ENCODE peak calls at places on chromosomes 4 and X, in six cellular contexts. One of them, this sample, is unnamed.

GRCh38 chr4:5866841-5867782 is 25.8 kb downstream of the CRMP1 start:
- DNase-seq in AG09309: no peak
- DNase-seq in cardiac muscle cell: no peak
- DNase-seq in Caki2: no peak
- DNase-seq in T-helper 9 cell: no peak
- DNase-seq in retina: no peak
- DNase-seq in this sample: no peak

GRCh38 chr4:111020961-111021360 is 398.1 kb upstream of the PITX2 start:
- DNase-seq in Caki2: no peak
- DNase-seq in AG09309: no peak
- DNase-seq in retina: no peak
- DNase-seq in T-helper 9 cell: no peak
- DNase-seq in cardiac muscle cell: no peak
- DNase-seq in this sample: no peak

GRCh38 chrX:18353931-18354368 is 538 bp downstream of the SCML2 start:
- DNase-seq in T-helper 9 cell: no peak
- DNase-seq in Caki2: peak
- DNase-seq in AG09309: no peak
- DNase-seq in retina: peak
- DNase-seq in cardiac muscle cell: peak
- DNase-seq in this sample: no peak

GRCh38 chrX:150456466-150456865 is 93.3 kb downstream of the MAMLD1 start:
- DNase-seq in Caki2: no peak
- DNase-seq in T-helper 9 cell: no peak
- DNase-seq in retina: no peak
- DNase-seq in cardiac muscle cell: no peak
- DNase-seq in AG09309: no peak
- DNase-seq in this sample: no peak

GRCh38 chr4:70544279-70544870 is 26.0 kb downstream of the AMTN start:
- DNase-seq in T-helper 9 cell: no peak
- DNase-seq in cardiac muscle cell: peak
- DNase-seq in retina: peak
- DNase-seq in AG09309: no peak
- DNase-seq in Caki2: peak
- DNase-seq in this sample: no peak

GRCh38 chrX:151085207-151085606 is 91.2 kb upstream of the GPR50 start:
- DNase-seq in Caki2: no peak
- DNase-seq in AG09309: no peak
- DNase-seq in cardiac muscle cell: no peak
- DNase-seq in retina: no peak
- DNase-seq in T-helper 9 cell: no peak
- DNase-seq in this sample: no peak

GRCh38 chr4:46270986-46271596 is 118.8 kb downstream of the GABRA2 start:
- DNase-seq in retina: peak
- DNase-seq in T-helper 9 cell: no peak
- DNase-seq in AG09309: no peak
- DNase-seq in Caki2: peak
- DNase-seq in cardiac muscle cell: peak
- DNase-seq in this sample: no peak

GRCh38 chrX:21989415-21989814 is 42.7 kb upstream of the PHEX start:
- DNase-seq in retina: no peak
- DNase-seq in cardiac muscle cell: no peak
- DNase-seq in T-helper 9 cell: no peak
- DNase-seq in Caki2: no peak
- DNase-seq in AG09309: no peak
- DNase-seq in this sample: no peak

GRCh38 chr4:70269674-70270073 is 27.3 kb downstream of the CSN3 start:
- DNase-seq in Caki2: peak
- DNase-seq in cardiac muscle cell: peak
- DNase-seq in T-helper 9 cell: no peak
- DNase-seq in retina: no peak
- DNase-seq in AG09309: no peak
- DNase-seq in this sample: no peak

GRCh38 chr4:2800691-2801596 is 8.1 kb downstream of the SH3BP2 start:
- DNase-seq in T-helper 9 cell: peak
- DNase-seq in AG09309: no peak
- DNase-seq in retina: peak
- DNase-seq in Caki2: peak
- DNase-seq in cardiac muscle cell: peak
- DNase-seq in this sample: no peak

GRCh38 chr4:4333265-4333706 is 43.2 kb downstream of the ZBTB49 start:
- DNase-seq in Caki2: no peak
- DNase-seq in retina: no peak
- DNase-seq in cardiac muscle cell: no peak
- DNase-seq in AG09309: peak
- DNase-seq in T-helper 9 cell: no peak
- DNase-seq in this sample: no peak

GRCh38 chr4:181525641-181526040 is 717.6 kb upstream of the TENM3 start:
- DNase-seq in T-helper 9 cell: no peak
- DNase-seq in Caki2: peak
- DNase-seq in retina: peak
- DNase-seq in AG09309: no peak
- DNase-seq in cardiac muscle cell: peak
- DNase-seq in this sample: no peak

GRCh38 chr4:63211377-63211776 is 1197.9 kb downstream of the TECRL start:
- DNase-seq in retina: no peak
- DNase-seq in cardiac muscle cell: no peak
- DNase-seq in T-helper 9 cell: no peak
- DNase-seq in Caki2: no peak
- DNase-seq in AG09309: no peak
- DNase-seq in this sample: no peak

GRCh38 chr4:8320386-8320750 is 50.8 kb downstream of the HTRA3 start:
- DNase-seq in AG09309: no peak
- DNase-seq in retina: no peak
- DNase-seq in cardiac muscle cell: no peak
- DNase-seq in Caki2: no peak
- DNase-seq in T-helper 9 cell: no peak
- DNase-seq in this sample: no peak

GRCh38 chrX:51395807-51396728 is 63.4 kb downstream of the NUDT10 start:
- DNase-seq in T-helper 9 cell: peak
- DNase-seq in AG09309: no peak
- DNase-seq in retina: peak
- DNase-seq in cardiac muscle cell: peak
- DNase-seq in Caki2: peak
- DNase-seq in this sample: peak

GRCh38 chr4:177128306-177128705 is 181.4 kb upstream of the NEIL3 start:
- DNase-seq in cardiac muscle cell: no peak
- DNase-seq in AG09309: no peak
- DNase-seq in Caki2: no peak
- DNase-seq in retina: no peak
- DNase-seq in T-helper 9 cell: no peak
- DNase-seq in this sample: no peak

GRCh38 chr4:31692407-31692940 is 972.3 kb downstream of the PCDH7 start:
- DNase-seq in Caki2: no peak
- DNase-seq in AG09309: no peak
- DNase-seq in cardiac muscle cell: no peak
- DNase-seq in retina: no peak
- DNase-seq in T-helper 9 cell: no peak
- DNase-seq in this sample: no peak

GRCh38 chrX:154652311-154653047 is 900 bp downstream of the CTAG2 start:
- DNase-seq in T-helper 9 cell: no peak
- DNase-seq in retina: no peak
- DNase-seq in cardiac muscle cell: no peak
- DNase-seq in AG09309: no peak
- DNase-seq in Caki2: no peak
- DNase-seq in this sample: no peak

GRCh38 chrX:41116948-41117347 is 31.7 kb downstream of the USP9X start:
- DNase-seq in retina: no peak
- DNase-seq in cardiac muscle cell: no peak
- DNase-seq in AG09309: no peak
- DNase-seq in Caki2: no peak
- DNase-seq in T-helper 9 cell: no peak
- DNase-seq in this sample: no peak

GRCh38 chr4:13543648-13544555 is at the start of gene NKX3-2:
- DNase-seq in T-helper 9 cell: no peak
- DNase-seq in Caki2: no peak
- DNase-seq in AG09309: no peak
- DNase-seq in retina: peak
- DNase-seq in cardiac muscle cell: peak
- DNase-seq in this sample: no peak

GRCh38 chr4:89023140-89023539 is 33.8 kb downstream of the FAM13A start:
- DNase-seq in cardiac muscle cell: no peak
- DNase-seq in T-helper 9 cell: no peak
- DNase-seq in Caki2: no peak
- DNase-seq in retina: no peak
- DNase-seq in AG09309: no peak
- DNase-seq in this sample: no peak

GRCh38 chr4:55169352-55169959 is 44.1 kb upstream of the KDR start:
- DNase-seq in retina: peak
- DNase-seq in T-helper 9 cell: no peak
- DNase-seq in cardiac muscle cell: no peak
- DNase-seq in AG09309: no peak
- DNase-seq in Caki2: peak
- DNase-seq in this sample: no peak

GRCh38 chr4:70654605-70655011 is 11.7 kb downstream of the JCHAIN start:
- DNase-seq in cardiac muscle cell: no peak
- DNase-seq in AG09309: peak
- DNase-seq in Caki2: no peak
- DNase-seq in retina: no peak
- DNase-seq in T-helper 9 cell: no peak
- DNase-seq in this sample: no peak

GRCh38 chr4:38670939-38671593 is 7.1 kb downstream of the KLF3 start:
- DNase-seq in AG09309: no peak
- DNase-seq in cardiac muscle cell: no peak
- DNase-seq in Caki2: no peak
- DNase-seq in T-helper 9 cell: no peak
- DNase-seq in retina: no peak
- DNase-seq in this sample: no peak

GRCh38 chr4:139208404-139208945 is 31.5 kb upstream of the ELF2 start:
- DNase-seq in T-helper 9 cell: no peak
- DNase-seq in Caki2: no peak
- DNase-seq in retina: no peak
- DNase-seq in AG09309: peak
- DNase-seq in cardiac muscle cell: no peak
- DNase-seq in this sample: no peak

GRCh38 chr4:147984065-147984777 is 252.3 kb downstream of the ARHGAP10 start:
- DNase-seq in retina: peak
- DNase-seq in T-helper 9 cell: no peak
- DNase-seq in cardiac muscle cell: peak
- DNase-seq in Caki2: peak
- DNase-seq in AG09309: no peak
- DNase-seq in this sample: no peak

GRCh38 chr4:83221897-83222441 is 62.6 kb downstream of the COQ2 start:
- DNase-seq in T-helper 9 cell: no peak
- DNase-seq in AG09309: no peak
- DNase-seq in cardiac muscle cell: no peak
- DNase-seq in retina: no peak
- DNase-seq in Caki2: no peak
- DNase-seq in this sample: no peak